ENCODE peak calls at places on chromosomes 11 and 22, in five cellular contexts. W, C, J, Z and E are unnamed samples.

GRCh38 chr11:130834886-130835285 is 81.4 kb downstream of the SNX19 start:
- DNase-seq in W (no peak), C (no peak), J (no peak), Z (no peak), E (no peak)

GRCh38 chr11:120399312-120399711 is 63.1 kb downstream of the ARHGEF12 start:
- DNase-seq in W (no peak), C (no peak), J (no peak), Z (no peak), E (no peak)

GRCh38 chr22:45254789-45255261 is 14.1 kb upstream of the KIAA0930 start:
- DNase-seq in W (no peak), C (no peak), J (no peak), Z (peak; percentile 40), E (no peak)

GRCh38 chr11:35047179-35047578 is 91.8 kb upstream of the CD44 start:
- DNase-seq in W (no peak), C (no peak), J (no peak), Z (no peak), E (no peak)

GRCh38 chr11:73034777-73035176 is 107.3 kb downstream of the FCHSD2 start:
- DNase-seq in W (no peak), C (no peak), J (no peak), Z (peak; percentile 35), E (no peak)

GRCh38 chr11:72236774-72237111 is 7.2 kb downstream of the PHOX2A start:
- DNase-seq in W (no peak), C (no peak), J (no peak), Z (no peak), E (no peak)

GRCh38 chr11:19714387-19715363 is 2.0 kb downstream of the NAV2 start:
- DNase-seq in W (peak; percentile 79), C (peak; percentile 51), J (no peak), Z (peak; percentile 67), E (peak; percentile 35)

GRCh38 chr11:122649133-122649532 is 6.4 kb upstream of the UBASH3B start:
- DNase-seq in W (no peak), C (no peak), J (no peak), Z (no peak), E (no peak)

GRCh38 chr11:119317592-119318239 is 786 bp upstream of the MCAM start:
- DNase-seq in W (no peak), C (no peak), J (no peak), Z (no peak), E (no peak)

GRCh38 chr11:2661173-2662023 is 38.4 kb downstream of the KCNQ1OT1 start:
- DNase-seq in W (no peak), C (no peak), J (no peak), Z (no peak), E (no peak)

GRCh38 chr11:7089328-7090251 is 792 bp downstream of the RBMXL2 start:
- DNase-seq in W (no peak), C (no peak), J (no peak), Z (no peak), E (no peak)

GRCh38 chr11:22703040-22703439 is 36.6 kb downstream of the GAS2 start:
- DNase-seq in W (no peak), C (peak; percentile 63), J (no peak), Z (peak; percentile 76), E (no peak)

GRCh38 chr11:75105462-75105925 is 8.8 kb upstream of the OR2AT4 start:
- DNase-seq in W (no peak), C (peak; percentile 46), J (no peak), Z (no peak), E (no peak)

GRCh38 chr11:78350646-78351165 is 66.9 kb downstream of the GAB2 start:
- DNase-seq in W (no peak), C (no peak), J (peak; percentile 22), Z (no peak), E (no peak)

GRCh38 chr11:60064115-60064514 is 7.7 kb downstream of the MS4A3 start:
- DNase-seq in W (no peak), C (no peak), J (no peak), Z (no peak), E (no peak)

GRCh38 chr11:71999360-71999759 is 651 bp downstream of the IL18BP start:
- DNase-seq in W (no peak), C (no peak), J (no peak), Z (no peak), E (no peak)

GRCh38 chr22:30314918-30315317 is 11.8 kb downstream of the TBC1D10A start:
- DNase-seq in W (no peak), C (no peak), J (no peak), Z (no peak), E (no peak)

GRCh38 chr11:105372214-105372613 is 232.6 kb upstream of the CARD18 start:
- DNase-seq in W (no peak), C (no peak), J (no peak), Z (no peak), E (no peak)

GRCh38 chr22:44383071-44383575 is 70.4 kb upstream of the SHISAL1 start:
- DNase-seq in W (no peak), C (no peak), J (no peak), Z (no peak), E (peak; percentile 9)

GRCh38 chr11:46253258-46254134 is 24.0 kb upstream of the CREB3L1 start:
- DNase-seq in W (no peak), C (peak; percentile 47), J (no peak), Z (no peak), E (no peak)

GRCh38 chr11:47980093-47980906 is at the start of gene PTPRJ:
- DNase-seq in W (peak; percentile 28), C (no peak), J (peak; percentile 41), Z (peak; percentile 49), E (peak; percentile 70)

GRCh38 chr22:25602924-25603323 is 38.4 kb downstream of the GRK3 start:
- DNase-seq in W (no peak), C (no peak), J (no peak), Z (no peak), E (no peak)

GRCh38 chr11:30608534-30608933 is 22.4 kb upstream of the MPPED2 start:
- DNase-seq in W (no peak), C (no peak), J (no peak), Z (no peak), E (no peak)

GRCh38 chr22:43592470-43592869 is 180.7 kb downstream of the MPPED1 start:
- DNase-seq in W (no peak), C (no peak), J (peak; percentile 50), Z (no peak), E (peak; percentile 47)

GRCh38 chr22:26724414-26724813 is 67.0 kb downstream of the MIAT start:
- DNase-seq in W (no peak), C (no peak), J (no peak), Z (no peak), E (no peak)

GRCh38 chr11:65310756-65311155 is 3.9 kb upstream of the CDC42EP2 start:
- DNase-seq in W (no peak), C (no peak), J (no peak), Z (no peak), E (peak; percentile 40)

GRCh38 chr11:60840711-60841430 is 1.0 kb upstream of the CCDC86 start:
- DNase-seq in W (peak; percentile 46), C (peak; percentile 89), J (no peak), Z (peak; percentile 21), E (no peak)

GRCh38 chr11:2578006-2578933 is 121.5 kb downstream of the KCNQ1OT1 start:
- DNase-seq in W (peak; percentile 18), C (no peak), J (no peak), Z (no peak), E (peak; percentile 12)

DNA sequence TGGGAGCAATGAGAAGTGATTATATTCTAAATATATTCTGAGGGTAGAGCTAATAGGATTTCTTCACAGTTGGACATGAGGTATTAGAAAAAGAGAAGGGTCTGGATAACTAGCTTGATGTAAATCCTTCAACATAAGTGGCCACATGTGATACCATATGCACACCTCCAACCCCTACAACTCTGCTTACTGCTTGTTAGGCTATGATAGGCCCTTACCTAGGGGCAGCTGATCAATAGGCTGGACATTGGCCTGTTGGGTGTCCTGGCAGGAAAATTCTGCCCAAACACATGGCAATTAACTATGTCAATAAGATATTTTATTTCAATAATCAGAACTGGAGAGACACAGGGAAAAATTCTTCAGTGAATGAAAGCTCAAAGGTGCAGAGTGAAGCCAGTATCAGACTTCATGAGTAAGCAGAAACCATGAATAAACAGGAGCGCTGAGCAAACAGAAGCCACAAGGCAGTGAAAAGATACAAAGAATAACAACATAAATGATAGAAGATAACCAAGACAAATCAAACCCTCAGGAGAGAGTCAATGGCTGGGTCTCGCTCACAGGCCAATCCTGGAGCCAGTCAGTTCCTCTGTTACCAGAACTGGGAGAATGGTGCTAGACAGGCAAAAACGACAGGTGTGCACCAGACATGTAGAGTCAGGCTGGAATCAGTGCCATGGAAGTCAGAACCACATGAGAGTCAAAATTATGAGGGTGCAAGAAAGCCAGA is 46.3 kb upstream of the PSMA1 start:
- DNase-seq in W (no peak), C (no peak), J (no peak), Z (no peak), E (no peak)
- TF ChIP-seq CTCF in W (no peak), C (no peak), J (no peak), Z (no peak), E (no peak)

DNA sequence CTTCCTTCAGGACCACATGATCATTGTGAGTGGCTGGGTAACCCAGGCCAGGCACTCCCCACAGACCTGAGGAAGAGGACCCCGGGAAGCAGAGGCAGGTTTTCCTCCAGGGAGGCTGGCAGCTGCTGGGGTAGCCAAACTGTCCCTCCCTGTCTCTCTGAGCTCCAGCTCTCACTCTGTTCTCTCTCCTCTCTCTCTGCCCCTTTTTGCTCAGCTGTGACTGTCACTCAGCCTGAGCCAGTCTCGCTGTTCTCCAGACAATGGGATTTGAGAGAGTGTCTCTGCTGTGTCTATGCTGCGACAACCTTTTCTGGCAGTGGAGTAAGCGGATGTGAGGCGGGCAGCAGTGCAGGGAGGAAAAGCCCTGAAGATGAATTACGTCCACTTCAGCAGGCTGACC is 83.0 kb upstream of the NCAM1 start:
- DNase-seq in W (no peak), C (no peak), J (no peak), Z (no peak), E (peak; percentile 36)
- TF ChIP-seq CTCF in W (no peak), C (no peak), J (no peak), Z (no peak), E (no peak)

DNA sequence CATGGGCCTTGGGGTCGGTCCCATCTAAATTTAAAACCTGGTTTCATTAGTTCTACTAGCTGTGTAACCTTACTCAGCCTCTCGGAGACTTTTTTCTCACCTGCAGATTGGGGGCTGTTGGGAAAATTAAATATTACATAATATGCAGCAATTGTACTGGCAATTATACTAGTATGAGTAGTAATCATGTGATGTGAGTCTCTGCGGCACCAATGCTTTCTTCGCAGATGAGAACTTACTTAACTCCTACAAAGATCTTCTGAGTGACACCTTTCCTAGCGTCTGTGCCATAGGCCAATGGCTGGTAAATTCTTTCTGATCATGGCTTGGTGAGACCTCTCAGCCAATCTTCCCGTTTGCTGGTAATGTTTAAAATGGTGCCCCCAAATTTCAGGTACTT is 391.3 kb downstream of the NXPE2 start:
- DNase-seq in W (no peak), C (no peak), J (no peak), Z (no peak), E (no peak)
- TF ChIP-seq CTCF in W (no peak), C (no peak), J (no peak), Z (no peak), E (no peak)

GRCh38 chr11:76723142-76723541 is 52.6 kb upstream of the LRRC32 start:
- DNase-seq in W (no peak), C (no peak), J (no peak), Z (no peak), E (no peak)

GRCh38 chr11:76723548-76723947 is 53.0 kb upstream of the LRRC32 start:
- DNase-seq in W (no peak), C (no peak), J (no peak), Z (no peak), E (no peak)

GRCh38 chr11:76724162-76724768 is 53.7 kb upstream of the LRRC32 start:
- DNase-seq in W (no peak), C (no peak), J (peak; percentile 43), Z (no peak), E (no peak)

GRCh38 chr11:76719686-76720085 is 49.1 kb upstream of the LRRC32 start:
- DNase-seq in W (no peak), C (no peak), J (no peak), Z (no peak), E (no peak)

GRCh38 chr11:76721755-76722677 is 51.5 kb upstream of the LRRC32 start:
- DNase-seq in W (peak; percentile 88), C (peak; percentile 75), J (peak; percentile 89), Z (peak; percentile 94), E (peak; percentile 92)
- TF ChIP-seq CTCF in W (peak; percentile 72), C (peak; percentile 95), J (peak; percentile 86), Z (peak; percentile 96), E (peak; percentile 90)